ENCODE peak calls at places on chromosomes 5 and 9, in nine cellular contexts. P, T, V, I, O, N, E, H and C are unnamed samples.
A peak's percentile ranks its signal among the peaks of the same experiment; 100 is the strongest.

GRCh38 chr9:35907732-35908483 is 1.4 kb upstream of the SPAAR start:
- DNase-seq in P (no peak), T (peak; percentile 90), V (peak; percentile 39), I (peak; percentile 57), O (peak; percentile 86), N (peak; percentile 47), E (peak; percentile 52), H (peak; percentile 83), C (no peak)

GRCh38 chr5:142215915-142216681 is 107.5 kb downstream of the NDFIP1 start:
- DNase-seq in P (no peak), T (peak; percentile 99), V (no peak), I (peak; percentile 16), O (peak; percentile 98), N (no peak), E (peak; percentile 82), H (peak; percentile 81), C (no peak)

GRCh38 chr5:81081461-81081835 is 121.3 kb downstream of the RASGRF2 start:
- DNase-seq in P (no peak), T (peak; percentile 65), V (no peak), I (no peak), O (no peak), N (no peak), E (no peak), H (no peak), C (no peak)

GRCh38 chr9:77901038-77901437 is 130.6 kb downstream of the GNAQ start:
- DNase-seq in P (no peak), T (no peak), V (no peak), I (no peak), O (no peak), N (no peak), E (no peak), H (no peak), C (no peak)

GRCh38 chr9:89600831-89601230 is 4.0 kb upstream of the GADD45G start:
- DNase-seq in P (no peak), T (no peak), V (no peak), I (no peak), O (no peak), N (no peak), E (no peak), H (no peak), C (no peak)

GRCh38 chr5:34599471-34600117 is 56.5 kb upstream of the RAI14 start:
- DNase-seq in P (no peak), T (no peak), V (no peak), I (no peak), O (no peak), N (no peak), E (no peak), H (no peak), C (no peak)

GRCh38 chr9:24436761-24437160 is 108.9 kb downstream of the IZUMO3 start:
- DNase-seq in P (no peak), T (no peak), V (no peak), I (no peak), O (no peak), N (no peak), E (no peak), H (no peak), C (no peak)

GRCh38 chr5:151068571-151069197 is 12.2 kb downstream of the TNIP1 start:
- DNase-seq in P (no peak), T (peak; percentile 39), V (no peak), I (peak; percentile 72), O (peak; percentile 38), N (no peak), E (no peak), H (no peak), C (no peak)

GRCh38 chr5:1465117-1465516 is 19.9 kb upstream of the SLC6A3 start:
- DNase-seq in P (no peak), T (no peak), V (no peak), I (no peak), O (no peak), N (no peak), E (no peak), H (no peak), C (no peak)

GRCh38 chr9:71719585-71719984 is 48.7 kb downstream of the CEMIP2 start:
- DNase-seq in P (no peak), T (peak; percentile 49), V (no peak), I (no peak), O (peak; percentile 80), N (no peak), E (no peak), H (no peak), C (no peak)

GRCh38 chr9:3963266-3964019 is 336.4 kb downstream of the GLIS3 start:
- DNase-seq in P (no peak), T (peak; percentile 85), V (no peak), I (peak; percentile 52), O (peak; percentile 75), N (peak; percentile 26), E (no peak), H (no peak), C (no peak)

GRCh38 chr5:66436721-66437120 is 159.5 kb upstream of the MAST4 start:
- DNase-seq in P (no peak), T (no peak), V (peak; percentile 20), I (no peak), O (no peak), N (no peak), E (peak; percentile 14), H (no peak), C (no peak)

GRCh38 chr5:142342128-142342981 is 17.5 kb upstream of the SPRY4 start:
- DNase-seq in P (no peak), T (peak; percentile 49), V (no peak), I (peak; percentile 90), O (no peak), N (no peak), E (no peak), H (peak; percentile 33), C (no peak)

GRCh38 chr9:72937545-72937944 is 15.3 kb downstream of the ALDH1A1 start:
- DNase-seq in P (no peak), T (no peak), V (no peak), I (no peak), O (no peak), N (no peak), E (no peak), H (no peak), C (no peak)

GRCh38 chr9:93897075-93897970 is 57.8 kb downstream of the BARX1 start:
- DNase-seq in P (no peak), T (no peak), V (no peak), I (no peak), O (no peak), N (peak; percentile 22), E (no peak), H (no peak), C (no peak)

GRCh38 chr9:110912701-110913291 is 125.5 kb downstream of the LPAR1 start:
- DNase-seq in P (no peak), T (no peak), V (no peak), I (no peak), O (peak; percentile 38), N (no peak), E (no peak), H (no peak), C (no peak)

GRCh38 chr5:157106668-157107461 is 2.0 kb downstream of the HAVCR2 start:
- DNase-seq in P (no peak), T (no peak), V (no peak), I (peak; percentile 66), O (no peak), N (peak; percentile 38), E (no peak), H (no peak), C (no peak)

GRCh38 chr5:38258037-38258318 is 381 bp upstream of the EGFLAM start:
- DNase-seq in P (no peak), T (no peak), V (no peak), I (no peak), O (no peak), N (no peak), E (no peak), H (no peak), C (no peak)

GRCh38 chr5:38257236-38258036 is 923 bp upstream of the EGFLAM start:
- DNase-seq in P (no peak), T (no peak), V (peak; percentile 95), I (no peak), O (no peak), N (no peak), E (no peak), H (no peak), C (peak; percentile 61)

GRCh38 chr5:38259062-38259857 is 901 bp downstream of the EGFLAM start:
- DNase-seq in P (no peak), T (no peak), V (no peak), I (no peak), O (no peak), N (no peak), E (no peak), H (no peak), C (no peak)

GRCh38 chr5:38253759-38254158 is 4.6 kb upstream of the EGFLAM start:
- DNase-seq in P (no peak), T (no peak), V (no peak), I (no peak), O (no peak), N (no peak), E (no peak), H (no peak), C (no peak)

GRCh38 chr5:38258319-38259061 is at the start of gene EGFLAM:
- DNase-seq in P (peak; percentile 28), T (peak; percentile 9), V (peak; percentile 91), I (peak; percentile 17), O (no peak), N (no peak), E (peak; percentile 18), H (no peak), C (peak; percentile 87)
- TF ChIP-seq CTCF in P (no peak), T (peak; percentile 23), V (peak; percentile 54), I (peak; percentile 2), O (no peak), N (no peak), E (no peak), H (no peak), C (peak; percentile 39)

DNA sequence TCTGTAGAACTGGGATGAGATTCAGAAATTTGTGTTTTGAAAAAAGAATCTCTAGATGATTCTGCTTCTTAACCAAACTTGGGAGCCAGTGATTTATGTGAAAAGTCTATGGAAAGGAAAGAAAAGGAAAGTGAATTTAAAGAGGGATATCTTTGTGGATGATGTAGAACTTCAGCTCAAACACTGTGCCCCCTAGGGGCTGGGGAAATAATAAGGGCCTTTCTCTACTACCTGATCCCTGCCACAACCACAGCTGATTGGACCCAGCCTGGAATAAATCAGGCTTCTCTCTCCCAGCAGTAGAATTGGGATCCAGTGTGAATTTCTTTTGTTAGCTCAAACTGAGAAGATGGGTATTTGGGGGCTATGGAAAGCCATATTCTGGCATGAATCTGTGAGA is 155.0 kb downstream of the PRELID2 start:
- DNase-seq in P (no peak), T (no peak), V (peak; percentile 11), I (no peak), O (no peak), N (no peak), E (peak; percentile 47), H (no peak), C (no peak)
- TF ChIP-seq CTCF in P (peak; percentile 32), T (peak; percentile 22), V (peak; percentile 37), I (no peak), O (peak; percentile 20), N (no peak), E (no peak), H (no peak), C (peak; percentile 11)

GRCh38 chr5:115888027-115888426 is 46.3 kb downstream of the AP3S1 start:
- DNase-seq in P (no peak), T (peak; percentile 30), V (no peak), I (no peak), O (peak; percentile 45), N (no peak), E (no peak), H (no peak), C (no peak)
- TF ChIP-seq CTCF in P (no peak), T (no peak), V (no peak), I (peak; percentile 21), O (peak; percentile 54), N (no peak), E (peak; percentile 15), H (no peak), C (no peak)

GRCh38 chr5:45696206-45696836 is at the start of gene HCN1:
- DNase-seq in P (peak; percentile 30), T (peak; percentile 76), V (peak; percentile 93), I (peak; percentile 84), O (peak; percentile 73), N (peak; percentile 60), E (no peak), H (peak; percentile 83), C (peak; percentile 92)
- TF ChIP-seq CTCF in P (peak; percentile 39), T (peak; percentile 84), V (peak; percentile 97), I (peak; percentile 63), O (peak; percentile 77), N (no peak), E (no peak), H (peak; percentile 24), C (peak; percentile 69)